ENCODE peak calls at places on chromosome 6, in ten cellular contexts. H is activated CD8-positive, alpha-beta T cell treated with anti-CD3 and anti-CD28 coated beads, Interleukin-2, amount 10 ng/mL, durations not matched to agents 7 days and 5 days; J is endothelial cell; D is activated naive CD4-positive, alpha-beta T cell treated with anti-CD3 and anti-CD28 coated beads for 36 hours; O is COR-L47; X is NCI-H1092; Z is GM13977; W is tibial artery; C is RCC 7860; S is activated B cell treated with CpG ODN at 0.5 μM for 24 hours. M is an unnamed sample.

GRCh38 chr6:148509789-148510581 is 167.3 kb downstream of the SASH1 start:
- DNase-seq in C (peak), H (no peak), W (peak), Z (peak), O (peak), X (no peak), D (no peak), J (no peak), S (no peak), M (no peak)

GRCh38 chr6:142811923-142812322 is 133.1 kb downstream of the HIVEP2 start:
- DNase-seq in X (no peak), J (no peak), D (no peak), H (no peak), Z (no peak), O (no peak), S (no peak), C (no peak), W (no peak), M (no peak)

GRCh38 chr6:39686980-39687379 is 38.2 kb downstream of the KIF6 start:
- DNase-seq in H (no peak), Z (no peak), S (no peak), X (no peak), W (no peak), C (no peak), O (no peak), D (no peak), J (no peak), M (no peak)

GRCh38 chr6:134165827-134166226 is 113.4 kb upstream of the SLC2A12 start:
- DNase-seq in D (no peak), H (no peak), W (no peak), X (no peak), J (no peak), C (no peak), S (no peak), O (no peak), Z (no peak), M (no peak)

GRCh38 chr6:109002100-109002697 is 92.4 kb downstream of the SESN1 start:
- DNase-seq in H (no peak), X (no peak), W (no peak), C (no peak), O (no peak), J (no peak), D (no peak), S (no peak), Z (no peak), M (no peak)

GRCh38 chr6:16236648-16237199 is 1.7 kb upstream of the GMPR start:
- DNase-seq in X (no peak), Z (peak), O (no peak), J (no peak), D (peak), C (no peak), S (no peak), H (no peak), W (no peak), M (no peak)

GRCh38 chr6:20366082-20366834 is 35.4 kb upstream of the E2F3 start:
- DNase-seq in W (no peak), D (peak), S (no peak), O (no peak), X (no peak), J (no peak), C (no peak), Z (no peak), H (peak), M (no peak)

GRCh38 chr6:12265795-12266194 is 24.4 kb upstream of the EDN1 start:
- DNase-seq in D (no peak), S (no peak), Z (no peak), X (no peak), O (no peak), H (no peak), W (no peak), C (peak), J (no peak), M (no peak)

GRCh38 chr6:101195581-101195980 is 197.9 kb upstream of the GRIK2 start:
- DNase-seq in H (no peak), Z (no peak), C (no peak), J (no peak), S (no peak), O (no peak), D (no peak), X (no peak), W (no peak), M (no peak)

GRCh38 chr6:163398796-163399195 is 15.7 kb upstream of the QKI start:
- DNase-seq in Z (no peak), C (no peak), W (peak), H (no peak), X (no peak), J (no peak), D (no peak), S (no peak), O (no peak), M (no peak)

GRCh38 chr6:155152211-155153076 is 111.4 kb upstream of the CLDN20 start:
- DNase-seq in D (no peak), W (no peak), J (peak), X (no peak), Z (no peak), S (no peak), H (no peak), O (no peak), C (no peak), M (no peak)

GRCh38 chr6:113642714-113643442 is 214.3 kb upstream of the MARCKS start:
- DNase-seq in S (no peak), W (no peak), D (no peak), J (no peak), C (peak), O (no peak), H (no peak), X (peak), Z (peak), M (peak)